ENCODE peak calls at places on chromosomes 7 and 10, in seven cellular contexts. One of them, this sample, is unnamed.

GRCh38 chr7:54629771-54630170 is 87.6 kb downstream of the VSTM2A start:
- DNase-seq in heart left ventricle: no peak
- DNase-seq in body of pancreas: no peak
- DNase-seq in NB4: no peak
- DNase-seq in IMR-90: no peak
- DNase-seq in esophagus muscularis mucosa: no peak
- DNase-seq in adrenal gland: no peak
- DNase-seq in this sample: no peak

GRCh38 chr10:122267849-122268737 is 3.0 kb upstream of the BTBD16 start:
- DNase-seq in adrenal gland: peak; percentile 67
- DNase-seq in NB4: peak; percentile 49
- DNase-seq in IMR-90: peak; percentile 25
- DNase-seq in heart left ventricle: no peak
- DNase-seq in body of pancreas: peak; percentile 53
- DNase-seq in esophagus muscularis mucosa: no peak
- DNase-seq in this sample: peak; percentile 26

GRCh38 chr7:102044984-102045673 is 227.7 kb downstream of the CUX1 start:
- DNase-seq in body of pancreas: peak; percentile 42
- DNase-seq in IMR-90: peak; percentile 93
- DNase-seq in adrenal gland: peak; percentile 55
- DNase-seq in NB4: peak; percentile 23
- DNase-seq in heart left ventricle: peak; percentile 62
- DNase-seq in esophagus muscularis mucosa: no peak
- DNase-seq in this sample: peak; percentile 40

GRCh38 chr10:15238553-15239335 is 70.3 kb upstream of the NMT2 start:
- DNase-seq in IMR-90: peak; percentile 60
- DNase-seq in heart left ventricle: no peak
- DNase-seq in adrenal gland: no peak
- DNase-seq in esophagus muscularis mucosa: no peak
- DNase-seq in body of pancreas: no peak
- DNase-seq in NB4: no peak
- DNase-seq in this sample: no peak

GRCh38 chr10:102819054-102819453 is 18.2 kb downstream of the CYP17A1 start:
- DNase-seq in body of pancreas: no peak
- DNase-seq in IMR-90: no peak
- DNase-seq in heart left ventricle: peak; percentile 50
- DNase-seq in esophagus muscularis mucosa: no peak
- DNase-seq in adrenal gland: peak; percentile 55
- DNase-seq in NB4: peak; percentile 36
- DNase-seq in this sample: peak; percentile 35

GRCh38 chr10:132163278-132163765 is 23.4 kb upstream of the DPYSL4 start:
- DNase-seq in NB4: peak; percentile 50
- DNase-seq in body of pancreas: no peak
- DNase-seq in adrenal gland: no peak
- DNase-seq in esophagus muscularis mucosa: no peak
- DNase-seq in IMR-90: no peak
- DNase-seq in heart left ventricle: peak; percentile 43
- DNase-seq in this sample: no peak

GRCh38 chr10:103517234-103518085 is 24.0 kb downstream of the NEURL1 start:
- DNase-seq in IMR-90: no peak
- DNase-seq in heart left ventricle: no peak
- DNase-seq in body of pancreas: no peak
- DNase-seq in esophagus muscularis mucosa: no peak
- DNase-seq in NB4: no peak
- DNase-seq in adrenal gland: no peak
- DNase-seq in this sample: no peak

GRCh38 chr7:130009848-130010688 is 41.1 kb downstream of the ZC3HC1 start:
- DNase-seq in body of pancreas: peak; percentile 51
- DNase-seq in heart left ventricle: peak; percentile 60
- DNase-seq in esophagus muscularis mucosa: no peak
- DNase-seq in IMR-90: peak; percentile 89
- DNase-seq in NB4: peak; percentile 21
- DNase-seq in adrenal gland: peak; percentile 67
- DNase-seq in this sample: no peak

GRCh38 chr7:93178213-93178612 is 30.0 kb upstream of the SAMD9L start:
- DNase-seq in esophagus muscularis mucosa: no peak
- DNase-seq in IMR-90: peak; percentile 23
- DNase-seq in heart left ventricle: no peak
- DNase-seq in body of pancreas: no peak
- DNase-seq in adrenal gland: no peak
- DNase-seq in NB4: peak; percentile 23
- DNase-seq in this sample: no peak

GRCh38 chr10:113680172-113681111 is 730 bp downstream of the CASP7 start:
- DNase-seq in esophagus muscularis mucosa: no peak
- DNase-seq in IMR-90: peak; percentile 73
- DNase-seq in NB4: peak; percentile 88
- DNase-seq in body of pancreas: peak; percentile 48
- DNase-seq in heart left ventricle: peak; percentile 46
- DNase-seq in adrenal gland: peak; percentile 61
- DNase-seq in this sample: peak; percentile 43

DNA sequence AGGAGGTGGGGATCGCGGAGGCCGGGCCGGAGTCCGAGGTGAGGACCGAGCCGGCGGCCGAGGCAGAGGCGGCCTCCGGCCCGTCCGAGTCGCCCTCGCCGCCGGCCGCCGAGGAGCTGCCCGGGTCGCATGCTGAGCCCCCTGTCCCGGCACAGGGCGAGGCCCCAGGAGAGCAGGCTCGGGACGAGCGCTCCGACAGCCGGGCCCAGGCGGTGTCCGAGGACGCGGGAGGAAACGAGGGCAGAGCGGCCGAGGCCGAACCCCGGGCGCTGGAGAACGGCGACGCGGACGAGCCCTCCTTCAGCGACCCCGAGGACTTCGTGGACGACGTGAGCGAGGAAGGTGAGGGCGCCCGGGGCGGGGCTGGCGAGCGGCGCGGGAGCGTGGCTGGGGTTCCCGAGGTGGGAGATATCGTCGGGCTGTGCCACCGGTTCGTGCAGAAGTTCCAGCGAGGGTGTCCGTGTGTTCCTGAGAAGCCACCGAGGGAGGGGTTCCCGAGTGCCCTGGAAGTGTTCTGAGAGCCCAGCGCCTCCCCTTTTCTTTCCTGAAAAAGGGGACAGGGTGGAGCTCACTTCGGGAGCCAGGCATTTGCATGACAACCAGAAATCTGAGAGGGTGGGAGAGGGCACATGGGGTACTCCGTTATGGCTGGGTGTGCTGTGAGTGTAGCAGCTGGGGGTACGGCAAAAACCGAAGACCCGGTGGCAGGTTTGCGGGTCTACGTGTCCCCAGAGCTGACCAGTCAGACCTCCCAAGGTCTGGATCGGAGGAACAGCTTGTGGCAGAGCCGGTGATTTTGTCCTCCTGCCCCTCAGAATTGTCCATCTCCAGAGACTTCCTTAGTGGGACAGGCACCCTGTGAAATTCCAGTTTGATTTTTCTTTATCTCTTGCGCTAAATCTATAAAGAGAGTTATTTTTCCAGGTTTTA is 717 bp downstream of the EIF3B start:
- DNase-seq in adrenal gland: no peak
- DNase-seq in esophagus muscularis mucosa: no peak
- DNase-seq in heart left ventricle: no peak
- DNase-seq in body of pancreas: no peak
- DNase-seq in IMR-90: no peak
- DNase-seq in NB4: peak; percentile 46
- DNase-seq in this sample: no peak
- TF ChIP-seq POLR2A in adrenal gland: peak; percentile 10
- TF ChIP-seq POLR2A in esophagus muscularis mucosa: no peak
- TF ChIP-seq POLR2A in heart left ventricle: no peak
- TF ChIP-seq POLR2A in body of pancreas: no peak
- TF ChIP-seq POLR2A in IMR-90: no peak
- TF ChIP-seq POLR2A in NB4: no peak
- TF ChIP-seq POLR2A in this sample: no peak

DNA sequence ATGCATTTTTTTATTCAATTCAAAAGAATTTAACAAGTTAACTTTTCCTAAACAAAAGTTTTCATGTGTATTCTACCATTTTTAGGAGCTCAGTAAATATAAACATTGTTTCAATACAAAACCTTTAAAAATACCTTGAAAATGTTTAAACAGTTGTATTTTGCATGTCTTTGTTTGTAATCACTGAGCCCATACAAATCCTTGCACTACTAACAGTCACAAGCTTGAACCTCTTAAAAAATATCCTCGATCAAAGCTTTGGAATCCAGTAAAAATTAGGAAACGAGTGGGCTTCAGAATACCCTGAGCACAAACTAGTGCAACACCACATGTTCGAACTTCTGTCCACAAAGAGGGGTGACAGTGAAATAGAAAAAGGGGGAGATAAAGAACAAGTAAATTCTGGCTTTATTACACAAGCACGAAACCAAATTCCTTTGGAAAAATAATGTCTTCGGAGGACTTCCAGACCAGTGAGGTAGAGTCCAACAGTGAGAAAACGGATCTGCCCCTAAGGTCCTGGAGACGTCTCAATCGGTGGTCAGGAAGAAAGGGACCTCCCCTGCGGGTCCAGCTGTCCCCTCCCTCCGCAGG is 1.5 kb downstream of the CCDC71L start:
- DNase-seq in esophagus muscularis mucosa: no peak
- DNase-seq in IMR-90: peak; percentile 18
- DNase-seq in adrenal gland: no peak
- DNase-seq in NB4: no peak
- DNase-seq in heart left ventricle: no peak
- DNase-seq in body of pancreas: no peak
- DNase-seq in this sample: no peak
- TF ChIP-seq POLR2A in esophagus muscularis mucosa: no peak
- TF ChIP-seq POLR2A in IMR-90: no peak
- TF ChIP-seq POLR2A in adrenal gland: no peak
- TF ChIP-seq POLR2A in NB4: no peak
- TF ChIP-seq POLR2A in heart left ventricle: no peak
- TF ChIP-seq POLR2A in body of pancreas: no peak
- TF ChIP-seq POLR2A in this sample: no peak

GRCh38 chr10:127161482-127161881 is 34.9 kb downstream of the INSYN2A start:
- DNase-seq in esophagus muscularis mucosa: no peak
- DNase-seq in body of pancreas: no peak
- DNase-seq in heart left ventricle: no peak
- DNase-seq in NB4: no peak
- DNase-seq in IMR-90: no peak
- DNase-seq in adrenal gland: no peak
- DNase-seq in this sample: no peak
- TF ChIP-seq POLR2A in esophagus muscularis mucosa: no peak
- TF ChIP-seq POLR2A in body of pancreas: no peak
- TF ChIP-seq POLR2A in heart left ventricle: no peak
- TF ChIP-seq POLR2A in NB4: no peak
- TF ChIP-seq POLR2A in IMR-90: no peak
- TF ChIP-seq POLR2A in adrenal gland: no peak
- TF ChIP-seq POLR2A in this sample: no peak

DNA sequence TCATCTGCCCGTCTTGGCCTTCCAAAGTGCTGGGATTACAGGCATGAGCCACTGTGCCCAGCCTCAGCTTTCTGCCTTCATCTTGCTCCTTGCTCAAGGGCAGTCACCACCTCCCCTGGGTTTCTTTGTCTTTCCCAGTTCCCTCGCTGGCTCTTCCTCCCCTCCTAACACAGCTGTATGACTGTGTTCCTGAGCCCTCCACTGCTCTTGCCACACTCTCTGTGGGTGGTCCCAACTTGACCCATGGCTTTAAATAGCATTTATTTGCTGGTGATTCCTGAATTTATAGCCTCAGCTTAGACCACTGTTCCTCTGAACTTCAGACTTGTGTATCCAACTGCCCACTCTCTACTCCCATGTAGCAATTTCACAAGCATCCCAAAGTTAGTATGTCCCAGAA is 181.3 kb downstream of the BAMBI start:
- DNase-seq in heart left ventricle: no peak
- DNase-seq in IMR-90: no peak
- DNase-seq in esophagus muscularis mucosa: no peak
- DNase-seq in adrenal gland: no peak
- DNase-seq in NB4: no peak
- DNase-seq in body of pancreas: no peak
- DNase-seq in this sample: no peak
- TF ChIP-seq POLR2A in heart left ventricle: no peak
- TF ChIP-seq POLR2A in IMR-90: no peak
- TF ChIP-seq POLR2A in esophagus muscularis mucosa: no peak
- TF ChIP-seq POLR2A in adrenal gland: no peak
- TF ChIP-seq POLR2A in NB4: no peak
- TF ChIP-seq POLR2A in body of pancreas: no peak
- TF ChIP-seq POLR2A in this sample: no peak

DNA sequence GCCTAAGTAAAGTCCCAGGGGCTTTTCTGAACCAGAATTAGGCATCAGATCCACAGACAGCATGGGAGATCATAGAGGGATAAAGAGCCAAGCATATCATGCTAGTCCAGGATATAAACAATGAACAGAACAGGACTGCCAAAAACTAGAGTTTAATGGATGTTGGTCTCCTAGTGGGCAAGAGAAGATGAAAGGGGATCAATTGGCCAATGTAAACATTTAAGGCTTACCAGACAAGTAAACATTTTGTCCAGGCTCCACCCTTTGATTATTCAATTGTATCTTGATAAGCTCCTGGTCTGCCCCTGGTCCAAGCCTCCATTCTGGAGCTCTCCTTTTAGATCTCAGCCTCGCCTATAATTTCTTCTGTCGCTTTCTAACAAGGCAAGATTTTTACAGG is 18.9 kb downstream of the MACC1 start:
- DNase-seq in esophagus muscularis mucosa: no peak
- DNase-seq in body of pancreas: no peak
- DNase-seq in heart left ventricle: no peak
- DNase-seq in adrenal gland: no peak
- DNase-seq in IMR-90: no peak
- DNase-seq in NB4: no peak
- DNase-seq in this sample: no peak
- TF ChIP-seq POLR2A in esophagus muscularis mucosa: no peak
- TF ChIP-seq POLR2A in body of pancreas: no peak
- TF ChIP-seq POLR2A in heart left ventricle: no peak
- TF ChIP-seq POLR2A in adrenal gland: no peak
- TF ChIP-seq POLR2A in IMR-90: no peak
- TF ChIP-seq POLR2A in NB4: no peak
- TF ChIP-seq POLR2A in this sample: no peak